ENCODE peak calls at places on chromosomes 13 and 19, in nine cellular contexts. Y is breast epithelium; I is thoracic aorta; W is brain microvascular endothelial cell; A is Daoy; C is EH; G is CD4-positive, CD25-positive, alpha-beta regulatory T cell; Q is activated B cell treated with CpG ODN at 0.5 μM for 24 hours; Z is Panc1. V is an unnamed sample.

GRCh38 chr19:18612772-18613588 is at the start of gene TMEM59L:
- DNase-seq in Y (no peak), I (no peak), W (no peak), A (peak), C (peak), G (peak), Q (peak), Z (no peak), V (no peak)

GRCh38 chr13:45178349-45179142 is 22.3 kb downstream of the KCTD4 start:
- DNase-seq in Y (no peak), I (no peak), W (peak), A (peak), C (peak), G (no peak), Q (no peak), Z (no peak), V (peak)

GRCh38 chr13:107284168-107284567 is 716.2 kb upstream of the ARGLU1 start:
- DNase-seq in Y (no peak), I (no peak), W (no peak), A (no peak), C (no peak), G (no peak), Q (no peak), Z (no peak), V (no peak)

GRCh38 chr13:75485286-75486062 is 3.5 kb upstream of the TBC1D4 start:
- DNase-seq in Y (no peak), I (no peak), W (no peak), A (peak), C (peak), G (no peak), Q (no peak), Z (no peak), V (peak)

GRCh38 chr13:20824762-20825161 is 51.0 kb upstream of the EEF1AKMT1 start:
- DNase-seq in Y (no peak), I (no peak), W (peak), A (no peak), C (peak), G (no peak), Q (no peak), Z (no peak), V (no peak)

GRCh38 chr19:15371119-15371518 is 8.5 kb downstream of the AKAP8 start:
- DNase-seq in Y (no peak), I (no peak), W (no peak), A (no peak), C (no peak), G (no peak), Q (no peak), Z (no peak), V (no peak)

GRCh38 chr13:75761373-75761772 is 125.2 kb downstream of the LMO7 start:
- DNase-seq in Y (no peak), I (no peak), W (no peak), A (no peak), C (no peak), G (no peak), Q (no peak), Z (no peak), V (peak)

GRCh38 chr13:52348983-52349780 is 56.8 kb downstream of the THSD1 start:
- DNase-seq in Y (no peak), I (no peak), W (peak), A (peak), C (peak), G (no peak), Q (no peak), Z (peak), V (peak)

GRCh38 chr13:101382701-101383100 is 33.6 kb downstream of the NALCN start:
- DNase-seq in Y (no peak), I (no peak), W (no peak), A (no peak), C (peak), G (no peak), Q (no peak), Z (no peak), V (no peak)

GRCh38 chr19:11160119-11160768 is 4.7 kb upstream of the SPC24 start:
- DNase-seq in Y (no peak), I (no peak), W (no peak), A (no peak), C (peak), G (no peak), Q (no peak), Z (no peak), V (no peak)

GRCh38 chr13:101398191-101398590 is 18.1 kb downstream of the NALCN start:
- DNase-seq in Y (no peak), I (no peak), W (peak), A (peak), C (peak), G (no peak), Q (no peak), Z (no peak), V (peak)

GRCh38 chr13:80141114-80141849 is 199.6 kb downstream of the SPRY2 start:
- DNase-seq in Y (no peak), I (peak), W (peak), A (peak), C (peak), G (no peak), Q (no peak), Z (no peak), V (peak)

GRCh38 chr19:38278751-38279150 is 14.4 kb downstream of the SPINT2 start:
- DNase-seq in Y (no peak), I (no peak), W (no peak), A (no peak), C (no peak), G (no peak), Q (no peak), Z (no peak), V (no peak)

GRCh38 chr19:33863436-33863835 is 66.8 kb downstream of the KCTD15 start:
- DNase-seq in Y (no peak), I (no peak), W (no peak), A (no peak), C (no peak), G (no peak), Q (no peak), Z (no peak), V (no peak)

GRCh38 chr19:50922316-50922853 is 11.2 kb upstream of the KLK4 start:
- DNase-seq in Y (peak), I (no peak), W (peak), A (peak), C (peak), G (peak), Q (peak), Z (no peak), V (peak)

GRCh38 chr13:100434010-100434763 is 154.4 kb downstream of the GGACT start:
- DNase-seq in Y (no peak), I (no peak), W (peak), A (peak), C (peak), G (no peak), Q (no peak), Z (no peak), V (peak)

GRCh38 chr19:17121736-17122293 is 46.2 kb downstream of the MYO9B start:
- DNase-seq in Y (no peak), I (peak), W (peak), A (peak), C (peak), G (no peak), Q (no peak), Z (no peak), V (peak)

GRCh38 chr13:94656766-94657165 is 55.1 kb downstream of the GPR180 start:
- DNase-seq in Y (no peak), I (no peak), W (peak), A (peak), C (peak), G (no peak), Q (no peak), Z (no peak), V (peak)